ENCODE peak calls at places on chromosomes 11 and 22, in six cellular contexts. One of them, this sample, is unnamed.

GRCh38 chr11:46216040-46216764 is 61.3 kb upstream of the CREB3L1 start:
- ATAC-seq in HepG2: no peak
- ATAC-seq in GM12878: peak
- ATAC-seq in K562: peak
- ATAC-seq in A549: no peak
- ATAC-seq in upper lobe of left lung: no peak
- ATAC-seq in this sample: no peak

GRCh38 chr22:30795118-30795517 is 100.4 kb downstream of the OSBP2 start:
- ATAC-seq in GM12878: no peak
- ATAC-seq in HepG2: no peak
- ATAC-seq in K562: no peak
- ATAC-seq in upper lobe of left lung: no peak
- ATAC-seq in A549: no peak
- ATAC-seq in this sample: no peak

GRCh38 chr11:69704508-69705245 is 855 bp upstream of the FGF19 start:
- ATAC-seq in A549: peak
- ATAC-seq in K562: peak
- ATAC-seq in upper lobe of left lung: no peak
- ATAC-seq in HepG2: no peak
- ATAC-seq in GM12878: no peak
- ATAC-seq in this sample: no peak

GRCh38 chr22:28939932-28940331 is 56.6 kb downstream of the ZNRF3 start:
- ATAC-seq in GM12878: no peak
- ATAC-seq in K562: no peak
- ATAC-seq in upper lobe of left lung: no peak
- ATAC-seq in A549: no peak
- ATAC-seq in HepG2: no peak
- ATAC-seq in this sample: no peak

GRCh38 chr22:50260434-50260800 is 1.1 kb downstream of the MAPK12 start:
- ATAC-seq in upper lobe of left lung: no peak
- ATAC-seq in HepG2: no peak
- ATAC-seq in A549: peak
- ATAC-seq in K562: peak
- ATAC-seq in GM12878: peak
- ATAC-seq in this sample: no peak

GRCh38 chr11:129696309-129696989 is 119.2 kb upstream of the TMEM45B start:
- ATAC-seq in GM12878: no peak
- ATAC-seq in upper lobe of left lung: no peak
- ATAC-seq in A549: no peak
- ATAC-seq in HepG2: no peak
- ATAC-seq in K562: no peak
- ATAC-seq in this sample: no peak

GRCh38 chr22:22450343-22450839 is 58.2 kb downstream of the ZNF280B start:
- ATAC-seq in GM12878: peak
- ATAC-seq in K562: peak
- ATAC-seq in upper lobe of left lung: peak
- ATAC-seq in A549: no peak
- ATAC-seq in HepG2: no peak
- ATAC-seq in this sample: peak

GRCh38 chr22:25710501-25710900 is 31.5 kb upstream of the MYO18B start:
- ATAC-seq in K562: no peak
- ATAC-seq in HepG2: no peak
- ATAC-seq in upper lobe of left lung: no peak
- ATAC-seq in A549: no peak
- ATAC-seq in GM12878: no peak
- ATAC-seq in this sample: no peak

GRCh38 chr11:120142072-120142423 is 4.1 kb upstream of the TRIM29 start:
- ATAC-seq in HepG2: no peak
- ATAC-seq in K562: no peak
- ATAC-seq in GM12878: no peak
- ATAC-seq in A549: no peak
- ATAC-seq in upper lobe of left lung: no peak
- ATAC-seq in this sample: no peak

DNA sequence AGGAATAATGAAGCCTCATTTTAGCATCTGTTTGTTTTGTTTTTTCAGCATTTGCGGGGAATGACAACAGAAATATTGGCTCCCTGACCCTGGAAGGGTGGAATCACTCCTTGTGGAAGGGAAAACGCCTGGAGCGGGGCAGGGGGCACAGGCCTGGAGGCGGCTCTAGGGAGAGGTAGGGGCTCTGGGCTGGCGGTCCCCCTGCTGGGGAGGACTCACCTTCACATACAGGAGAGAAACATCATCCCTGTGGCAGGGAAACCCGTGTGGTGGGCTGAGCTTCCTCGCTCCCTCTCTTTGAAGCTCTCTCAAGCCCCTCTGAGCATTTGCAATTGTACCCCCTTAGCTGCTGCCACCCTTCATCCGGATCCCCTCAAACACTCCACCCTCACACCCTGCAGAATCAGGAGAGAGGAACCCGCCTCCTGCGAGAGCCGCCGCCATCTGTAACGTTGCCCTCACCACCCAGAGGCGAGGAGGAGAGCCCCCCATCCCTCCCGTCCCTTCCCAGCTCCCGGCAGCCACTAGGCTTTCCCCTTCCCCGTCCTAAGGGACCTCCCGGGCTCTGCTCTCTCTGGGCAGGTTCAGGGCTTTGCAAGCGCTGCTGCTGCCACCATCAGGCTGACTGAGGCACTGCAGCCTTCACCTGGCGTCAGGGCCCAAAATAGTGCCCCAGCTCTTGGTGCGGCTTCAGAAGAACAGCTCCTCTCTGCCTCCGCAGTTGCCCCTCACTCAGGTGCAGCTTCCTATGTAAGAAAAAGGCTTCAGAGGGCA is 10.4 kb downstream of the KIRREL3 start:
- ATAC-seq in GM12878: peak
- ATAC-seq in K562: peak
- ATAC-seq in upper lobe of left lung: peak
- ATAC-seq in HepG2: peak
- ATAC-seq in A549: peak
- ATAC-seq in this sample: peak
- TF ChIP-seq EP300 in GM12878: no peak
- TF ChIP-seq EP300 in K562: no peak
- TF ChIP-seq EP300 in upper lobe of left lung: no peak
- TF ChIP-seq EP300 in HepG2: no peak
- TF ChIP-seq EP300 in A549: no peak
- TF ChIP-seq EP300 in this sample: no peak

GRCh38 chr11:61917357-61918109 is at the start of gene RAB3IL1:
- ATAC-seq in K562: peak
- ATAC-seq in HepG2: peak
- ATAC-seq in GM12878: no peak
- ATAC-seq in upper lobe of left lung: no peak
- ATAC-seq in A549: peak
- ATAC-seq in this sample: peak
- TF ChIP-seq POLR2A in K562: peak
- TF ChIP-seq POLR2A in HepG2: no peak
- TF ChIP-seq POLR2A in GM12878: no peak
- TF ChIP-seq POLR2A in upper lobe of left lung: no peak
- TF ChIP-seq POLR2A in A549: no peak
- TF ChIP-seq POLR2A in this sample: peak

GRCh38 chr11:25691959-25692358 is 640.0 kb upstream of the ANO3 start:
- ATAC-seq in A549: no peak
- ATAC-seq in GM12878: no peak
- ATAC-seq in upper lobe of left lung: no peak
- ATAC-seq in HepG2: no peak
- ATAC-seq in K562: no peak
- ATAC-seq in this sample: no peak
- TF ChIP-seq EP300 in A549: no peak
- TF ChIP-seq EP300 in GM12878: no peak
- TF ChIP-seq EP300 in upper lobe of left lung: no peak
- TF ChIP-seq EP300 in HepG2: no peak
- TF ChIP-seq EP300 in K562: no peak
- TF ChIP-seq EP300 in this sample: no peak

DNA sequence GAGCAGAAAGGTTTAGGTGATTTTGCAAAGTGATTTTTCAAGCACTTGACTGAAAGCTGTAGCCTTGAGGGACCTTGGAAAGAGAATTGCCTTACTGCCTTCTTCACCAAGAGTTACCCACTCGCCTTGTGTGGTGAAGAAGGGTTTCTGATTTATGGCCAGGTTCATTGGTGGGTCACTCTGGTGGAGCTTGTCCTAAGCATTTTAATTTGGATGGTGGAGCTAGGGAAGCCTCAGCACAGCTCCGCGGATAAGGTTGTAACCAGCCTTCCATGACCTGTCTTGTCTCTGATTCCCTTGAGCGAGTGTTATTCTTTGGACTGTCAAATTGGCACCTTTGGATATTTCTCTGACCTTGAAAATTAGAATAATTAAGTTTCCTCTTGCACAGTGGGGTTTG is 226.5 kb downstream of the FAT3 start:
- ATAC-seq in upper lobe of left lung: no peak
- ATAC-seq in A549: no peak
- ATAC-seq in GM12878: no peak
- ATAC-seq in K562: no peak
- ATAC-seq in HepG2: no peak
- ATAC-seq in this sample: no peak
- TF ChIP-seq POLR2A in upper lobe of left lung: no peak
- TF ChIP-seq POLR2A in A549: no peak
- TF ChIP-seq POLR2A in GM12878: no peak
- TF ChIP-seq POLR2A in K562: no peak
- TF ChIP-seq POLR2A in HepG2: no peak
- TF ChIP-seq POLR2A in this sample: no peak

DNA sequence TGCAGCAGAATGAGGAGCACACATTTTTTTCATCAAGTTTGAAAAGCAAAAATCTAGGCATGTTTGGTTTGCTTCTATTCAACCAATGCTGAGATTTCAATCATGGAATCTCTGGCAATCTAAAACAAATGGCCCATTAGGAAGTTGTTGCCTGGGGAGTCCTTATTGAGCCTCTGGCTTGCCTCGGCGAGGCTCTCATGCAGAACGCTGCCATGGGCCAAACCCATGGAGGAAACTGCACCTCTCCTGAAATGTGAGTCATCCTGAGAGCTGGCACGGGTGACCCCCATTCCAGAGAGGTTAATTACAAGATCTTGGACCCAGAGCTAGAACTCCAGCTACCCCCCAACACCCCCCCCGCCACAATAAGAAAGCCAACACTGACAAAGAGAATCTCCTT is 80.7 kb downstream of the MN1 start:
- ATAC-seq in K562: no peak
- ATAC-seq in upper lobe of left lung: no peak
- ATAC-seq in A549: no peak
- ATAC-seq in GM12878: no peak
- ATAC-seq in HepG2: no peak
- ATAC-seq in this sample: no peak
- TF ChIP-seq EP300 in K562: no peak
- TF ChIP-seq EP300 in upper lobe of left lung: no peak
- TF ChIP-seq EP300 in A549: no peak
- TF ChIP-seq EP300 in GM12878: no peak
- TF ChIP-seq EP300 in HepG2: no peak
- TF ChIP-seq EP300 in this sample: no peak

DNA sequence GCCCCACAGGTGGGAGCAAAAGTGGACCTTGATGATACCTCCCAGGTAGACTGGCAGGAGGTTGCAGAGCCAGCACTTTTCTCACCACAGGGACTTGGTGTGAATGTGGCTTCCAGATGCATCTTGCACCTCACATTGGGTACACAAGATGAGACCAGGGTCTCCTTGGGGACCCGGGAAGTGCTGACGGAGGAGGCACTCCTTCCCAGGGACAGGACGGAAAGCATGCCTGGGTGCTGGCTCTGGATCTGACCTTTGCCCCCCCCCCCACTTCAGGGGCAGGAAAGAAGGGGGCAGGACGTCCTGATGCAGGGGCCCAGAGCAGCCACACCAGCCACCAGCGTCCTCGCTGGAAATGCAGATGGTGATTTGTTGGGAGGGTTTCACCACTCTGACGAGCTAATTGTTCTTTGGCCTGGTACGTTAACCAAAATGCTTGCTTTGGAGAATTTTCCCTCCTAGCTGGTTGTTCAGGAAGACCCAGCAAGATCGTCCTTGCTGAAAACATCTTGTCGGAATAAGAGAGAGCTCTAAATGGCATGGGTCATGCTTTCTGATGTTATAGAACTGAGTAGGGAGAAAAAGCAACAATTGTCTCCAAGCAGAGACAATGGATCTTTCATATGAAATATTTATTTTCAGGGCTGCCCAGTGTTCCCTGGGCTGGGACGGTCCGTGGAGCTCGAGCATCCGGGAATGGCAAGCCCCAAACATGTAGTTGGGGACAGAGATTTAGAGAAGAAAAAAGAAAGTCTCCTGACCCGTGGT is 74.4 kb upstream of the PPARA start:
- ATAC-seq in upper lobe of left lung: no peak
- ATAC-seq in HepG2: no peak
- ATAC-seq in A549: no peak
- ATAC-seq in K562: no peak
- ATAC-seq in GM12878: no peak
- ATAC-seq in this sample: no peak
- TF ChIP-seq POLR2A in upper lobe of left lung: no peak
- TF ChIP-seq POLR2A in HepG2: no peak
- TF ChIP-seq POLR2A in A549: no peak
- TF ChIP-seq POLR2A in K562: no peak
- TF ChIP-seq POLR2A in GM12878: no peak
- TF ChIP-seq POLR2A in this sample: no peak

DNA sequence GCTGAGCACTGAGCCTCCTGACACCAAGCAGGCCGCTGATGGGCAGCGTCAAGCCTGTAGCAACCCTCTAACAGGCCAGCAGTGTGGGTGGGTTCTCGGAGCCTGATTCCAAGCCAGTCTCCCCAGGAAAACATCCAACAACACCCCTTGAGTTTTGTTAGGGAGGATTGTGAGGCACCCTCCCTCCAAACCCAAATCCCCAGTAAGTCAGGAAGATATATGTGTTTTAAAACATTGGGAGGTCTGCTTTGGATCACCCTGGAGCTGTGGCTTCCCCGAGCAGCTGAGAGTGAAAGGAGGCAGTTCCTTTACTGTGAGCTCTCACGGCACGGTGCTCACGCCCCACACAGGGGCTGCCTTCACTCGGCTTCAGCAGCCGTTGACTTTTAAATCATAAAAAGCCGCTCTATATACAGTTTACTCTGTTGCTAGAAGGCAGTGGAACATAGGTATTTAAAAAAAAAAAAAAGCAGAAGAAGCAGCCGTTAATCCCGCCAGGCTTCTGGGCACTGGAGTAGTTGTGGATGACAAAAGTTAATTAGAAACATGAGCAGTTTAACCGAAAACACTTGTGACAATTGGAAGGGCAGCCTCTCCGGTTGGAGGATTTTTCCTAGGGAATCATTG is 218.6 kb downstream of the NAV2 start:
- ATAC-seq in K562: no peak
- ATAC-seq in A549: no peak
- ATAC-seq in upper lobe of left lung: no peak
- ATAC-seq in HepG2: no peak
- ATAC-seq in GM12878: no peak
- ATAC-seq in this sample: peak
- TF ChIP-seq EP300 in K562: no peak
- TF ChIP-seq EP300 in A549: no peak
- TF ChIP-seq EP300 in upper lobe of left lung: no peak
- TF ChIP-seq EP300 in HepG2: no peak
- TF ChIP-seq EP300 in GM12878: no peak
- TF ChIP-seq EP300 in this sample: no peak

This sample was measured in gastroesophageal sphincter.